ENCODE peak calls at places on chromosomes 16 and 17, in seven cellular contexts. One of them, this sample, is unnamed.
A peak's percentile ranks its signal among the peaks of the same experiment; 100 is the strongest.

GRCh38 chr16:2482181-2483107 is 7.5 kb downstream of the TBC1D24 start:
- DNase-seq in GM10248: no peak
- DNase-seq in fibroblast of lung: peak; percentile 53
- DNase-seq in NCI-H748 treated with DMSO at 0.1 percent for 48 hours: no peak
- DNase-seq in T-helper 2 cell: no peak
- DNase-seq in occipital lobe: peak; percentile 63
- DNase-seq in Caki2: no peak
- DNase-seq in this sample: no peak

GRCh38 chr17:40025991-40026815 is 11.0 kb downstream of the CSF3 start:
- DNase-seq in Caki2: peak; percentile 44
- DNase-seq in NCI-H748 treated with DMSO at 0.1 percent for 48 hours: no peak
- DNase-seq in occipital lobe: no peak
- DNase-seq in T-helper 2 cell: no peak
- DNase-seq in GM10248: no peak
- DNase-seq in fibroblast of lung: peak; percentile 68
- DNase-seq in this sample: no peak

GRCh38 chr17:3723556-3724372 is at the start of gene HASPIN:
- DNase-seq in fibroblast of lung: peak; percentile 75
- DNase-seq in occipital lobe: peak; percentile 73
- DNase-seq in T-helper 2 cell: peak; percentile 83
- DNase-seq in GM10248: peak; percentile 99
- DNase-seq in NCI-H748 treated with DMSO at 0.1 percent for 48 hours: peak; percentile 85
- DNase-seq in Caki2: peak; percentile 76
- DNase-seq in this sample: peak; percentile 95

GRCh38 chr16:1762196-1762878 is 9.0 kb downstream of the NME3 start:
- DNase-seq in NCI-H748 treated with DMSO at 0.1 percent for 48 hours: no peak
- DNase-seq in Caki2: no peak
- DNase-seq in fibroblast of lung: no peak
- DNase-seq in T-helper 2 cell: no peak
- DNase-seq in GM10248: no peak
- DNase-seq in occipital lobe: no peak
- DNase-seq in this sample: no peak

GRCh38 chr17:962166-962565 is 17.4 kb downstream of the NXN start:
- DNase-seq in fibroblast of lung: no peak
- DNase-seq in NCI-H748 treated with DMSO at 0.1 percent for 48 hours: no peak
- DNase-seq in GM10248: no peak
- DNase-seq in Caki2: no peak
- DNase-seq in T-helper 2 cell: no peak
- DNase-seq in occipital lobe: no peak
- DNase-seq in this sample: no peak

GRCh38 chr16:24257965-24258364 is 1.8 kb downstream of the CACNG3 start:
- DNase-seq in Caki2: no peak
- DNase-seq in fibroblast of lung: no peak
- DNase-seq in NCI-H748 treated with DMSO at 0.1 percent for 48 hours: no peak
- DNase-seq in T-helper 2 cell: no peak
- DNase-seq in occipital lobe: peak; percentile 21
- DNase-seq in GM10248: no peak
- DNase-seq in this sample: no peak

GRCh38 chr16:31333686-31334649 is 21.0 kb upstream of the ITGAX start:
- DNase-seq in Caki2: peak; percentile 54
- DNase-seq in T-helper 2 cell: peak; percentile 15
- DNase-seq in occipital lobe: no peak
- DNase-seq in GM10248: peak; percentile 62
- DNase-seq in fibroblast of lung: no peak
- DNase-seq in NCI-H748 treated with DMSO at 0.1 percent for 48 hours: no peak
- DNase-seq in this sample: peak; percentile 15

GRCh38 chr17:75003070-75003956 is 9.2 kb upstream of the MRPL58 start:
- DNase-seq in fibroblast of lung: no peak
- DNase-seq in GM10248: no peak
- DNase-seq in T-helper 2 cell: no peak
- DNase-seq in NCI-H748 treated with DMSO at 0.1 percent for 48 hours: no peak
- DNase-seq in occipital lobe: no peak
- DNase-seq in Caki2: no peak
- DNase-seq in this sample: no peak

GRCh38 chr17:47935961-47936360 is 5.4 kb upstream of the PNPO start:
- DNase-seq in Caki2: peak; percentile 28
- DNase-seq in T-helper 2 cell: no peak
- DNase-seq in occipital lobe: no peak
- DNase-seq in fibroblast of lung: peak; percentile 89
- DNase-seq in NCI-H748 treated with DMSO at 0.1 percent for 48 hours: no peak
- DNase-seq in GM10248: no peak
- DNase-seq in this sample: no peak

GRCh38 chr16:48373258-48374050 is 11.8 kb downstream of the SIAH1 start:
- DNase-seq in GM10248: no peak
- DNase-seq in occipital lobe: no peak
- DNase-seq in T-helper 2 cell: no peak
- DNase-seq in Caki2: no peak
- DNase-seq in NCI-H748 treated with DMSO at 0.1 percent for 48 hours: no peak
- DNase-seq in fibroblast of lung: no peak
- DNase-seq in this sample: no peak

GRCh38 chr16:81582655-81583441 is 138.2 kb downstream of the CMIP start:
- DNase-seq in occipital lobe: peak; percentile 41
- DNase-seq in T-helper 2 cell: no peak
- DNase-seq in NCI-H748 treated with DMSO at 0.1 percent for 48 hours: no peak
- DNase-seq in Caki2: no peak
- DNase-seq in fibroblast of lung: no peak
- DNase-seq in GM10248: no peak
- DNase-seq in this sample: no peak

GRCh38 chr16:90008708-90009145 is 10.5 kb downstream of the DBNDD1 start:
- DNase-seq in fibroblast of lung: peak; percentile 12
- DNase-seq in NCI-H748 treated with DMSO at 0.1 percent for 48 hours: no peak
- DNase-seq in occipital lobe: no peak
- DNase-seq in Caki2: no peak
- DNase-seq in T-helper 2 cell: peak; percentile 57
- DNase-seq in GM10248: peak; percentile 75
- DNase-seq in this sample: no peak

GRCh38 chr17:77096570-77097214 is 44.1 kb upstream of the SEC14L1 start:
- DNase-seq in GM10248: no peak
- DNase-seq in fibroblast of lung: peak; percentile 78
- DNase-seq in NCI-H748 treated with DMSO at 0.1 percent for 48 hours: no peak
- DNase-seq in occipital lobe: no peak
- DNase-seq in T-helper 2 cell: no peak
- DNase-seq in Caki2: peak; percentile 29
- DNase-seq in this sample: peak; percentile 59

GRCh38 chr17:333626-334396 is 18.8 kb downstream of the RPH3AL start:
- DNase-seq in occipital lobe: peak; percentile 25
- DNase-seq in fibroblast of lung: peak; percentile 54
- DNase-seq in Caki2: no peak
- DNase-seq in NCI-H748 treated with DMSO at 0.1 percent for 48 hours: no peak
- DNase-seq in T-helper 2 cell: no peak
- DNase-seq in GM10248: no peak
- DNase-seq in this sample: no peak

GRCh38 chr16:81623365-81624102 is 155.6 kb upstream of the PLCG2 start:
- DNase-seq in Caki2: no peak
- DNase-seq in GM10248: peak; percentile 66
- DNase-seq in NCI-H748 treated with DMSO at 0.1 percent for 48 hours: peak; percentile 28
- DNase-seq in T-helper 2 cell: peak; percentile 30
- DNase-seq in occipital lobe: no peak
- DNase-seq in fibroblast of lung: no peak
- DNase-seq in this sample: peak; percentile 65

GRCh38 chr17:43546317-43547188 is at the start of gene ETV4:
- DNase-seq in GM10248: peak; percentile 98
- DNase-seq in NCI-H748 treated with DMSO at 0.1 percent for 48 hours: peak; percentile 67
- DNase-seq in T-helper 2 cell: peak; percentile 79
- DNase-seq in fibroblast of lung: peak; percentile 91
- DNase-seq in Caki2: peak; percentile 97
- DNase-seq in occipital lobe: peak; percentile 89
- DNase-seq in this sample: peak; percentile 91

GRCh38 chr17:77609553-77610517 is 348.7 kb upstream of the TNRC6C start:
- DNase-seq in NCI-H748 treated with DMSO at 0.1 percent for 48 hours: no peak
- DNase-seq in occipital lobe: no peak
- DNase-seq in Caki2: no peak
- DNase-seq in fibroblast of lung: no peak
- DNase-seq in GM10248: peak; percentile 64
- DNase-seq in T-helper 2 cell: peak; percentile 47
- DNase-seq in this sample: peak; percentile 82

GRCh38 chr17:5418858-5419355 is 555 bp downstream of the NUP88 start:
- DNase-seq in fibroblast of lung: peak; percentile 52
- DNase-seq in NCI-H748 treated with DMSO at 0.1 percent for 48 hours: peak; percentile 51
- DNase-seq in GM10248: peak; percentile 79
- DNase-seq in Caki2: peak; percentile 79
- DNase-seq in T-helper 2 cell: peak; percentile 67
- DNase-seq in occipital lobe: no peak
- DNase-seq in this sample: peak; percentile 94

GRCh38 chr16:68972720-68973119 is 129.4 kb downstream of the TANGO6 start:
- DNase-seq in T-helper 2 cell: no peak
- DNase-seq in Caki2: peak; percentile 21
- DNase-seq in NCI-H748 treated with DMSO at 0.1 percent for 48 hours: no peak
- DNase-seq in fibroblast of lung: peak; percentile 78
- DNase-seq in GM10248: no peak
- DNase-seq in occipital lobe: no peak
- DNase-seq in this sample: no peak

This sample was measured in MM.1S.